ENCODE peak calls at places on chromosomes 13 and 19, in seven cellular contexts. One of them, this sample, is unnamed.

GRCh38 chr19:6273701-6274601 is 5.8 kb downstream of the MLLT1 start:
- DNase-seq in astrocyte: peak
- DNase-seq in A549: no peak
- DNase-seq in hippocampal formation: peak
- DNase-seq in left kidney: peak
- DNase-seq in AG20443: peak
- DNase-seq in left cardiac atrium: peak
- DNase-seq in this sample: peak

GRCh38 chr13:50408068-50408467 is 392.8 kb downstream of the KCNRG start:
- DNase-seq in left kidney: no peak
- DNase-seq in AG20443: no peak
- DNase-seq in astrocyte: no peak
- DNase-seq in A549: no peak
- DNase-seq in hippocampal formation: no peak
- DNase-seq in left cardiac atrium: no peak
- DNase-seq in this sample: no peak

GRCh38 chr19:18857223-18857622 is 25.5 kb downstream of the UPF1 start:
- DNase-seq in astrocyte: no peak
- DNase-seq in left kidney: no peak
- DNase-seq in hippocampal formation: no peak
- DNase-seq in AG20443: no peak
- DNase-seq in left cardiac atrium: no peak
- DNase-seq in A549: no peak
- DNase-seq in this sample: no peak

GRCh38 chr19:15021286-15022007 is 27.8 kb upstream of the CASP14 start:
- DNase-seq in left kidney: no peak
- DNase-seq in hippocampal formation: no peak
- DNase-seq in AG20443: no peak
- DNase-seq in A549: no peak
- DNase-seq in left cardiac atrium: no peak
- DNase-seq in astrocyte: no peak
- DNase-seq in this sample: no peak

GRCh38 chr13:113001251-113002140 is 32.5 kb downstream of the MCF2L start:
- DNase-seq in astrocyte: peak
- DNase-seq in hippocampal formation: peak
- DNase-seq in left kidney: peak
- DNase-seq in AG20443: peak
- DNase-seq in left cardiac atrium: peak
- DNase-seq in A549: no peak
- DNase-seq in this sample: no peak

GRCh38 chr13:19836472-19836871 is 27.0 kb downstream of the ZMYM5 start:
- DNase-seq in left cardiac atrium: no peak
- DNase-seq in AG20443: no peak
- DNase-seq in A549: no peak
- DNase-seq in hippocampal formation: no peak
- DNase-seq in left kidney: no peak
- DNase-seq in astrocyte: peak
- DNase-seq in this sample: no peak

GRCh38 chr13:95185311-95185710 is 115.9 kb downstream of the ABCC4 start:
- DNase-seq in hippocampal formation: no peak
- DNase-seq in astrocyte: no peak
- DNase-seq in left cardiac atrium: no peak
- DNase-seq in A549: no peak
- DNase-seq in left kidney: no peak
- DNase-seq in AG20443: no peak
- DNase-seq in this sample: no peak

GRCh38 chr19:480016-480855 is 16.1 kb upstream of the MADCAM1 start:
- DNase-seq in left kidney: peak
- DNase-seq in A549: peak
- DNase-seq in astrocyte: no peak
- DNase-seq in left cardiac atrium: peak
- DNase-seq in AG20443: peak
- DNase-seq in hippocampal formation: peak
- DNase-seq in this sample: peak

GRCh38 chr13:110576070-110576394 is 14.5 kb upstream of the RAB20 start:
- DNase-seq in left cardiac atrium: no peak
- DNase-seq in astrocyte: no peak
- DNase-seq in A549: no peak
- DNase-seq in AG20443: no peak
- DNase-seq in left kidney: no peak
- DNase-seq in hippocampal formation: no peak
- DNase-seq in this sample: no peak

GRCh38 chr13:40789275-40790231 is at the start of gene SLC25A15:
- DNase-seq in left kidney: peak
- DNase-seq in hippocampal formation: peak
- DNase-seq in A549: peak
- DNase-seq in AG20443: peak
- DNase-seq in left cardiac atrium: peak
- DNase-seq in astrocyte: peak
- DNase-seq in this sample: peak

This sample was measured in left ventricle myocardium inferior.